ENCODE peak calls at places on chromosomes 2 and 18, in five cellular contexts. One of them, this sample, is unnamed.

GRCh38 chr2:101146535-101146934 is 4.6 kb downstream of the TBC1D8 start:
- DNase-seq in SK-N-SH: no peak
- DNase-seq in K562: no peak
- DNase-seq in HCT116: no peak
- DNase-seq in GM12878: no peak
- DNase-seq in this sample: no peak

GRCh38 chr2:72933646-72934151 is 16.4 kb downstream of the EMX1 start:
- DNase-seq in SK-N-SH: no peak
- DNase-seq in K562: no peak
- DNase-seq in HCT116: no peak
- DNase-seq in GM12878: no peak
- DNase-seq in this sample: no peak

GRCh38 chr2:12717988-12718661 is 1.4 kb downstream of the TRIB2 start:
- DNase-seq in SK-N-SH: peak
- DNase-seq in K562: no peak
- DNase-seq in HCT116: no peak
- DNase-seq in GM12878: no peak
- DNase-seq in this sample: no peak

GRCh38 chr18:56637897-56638231 is 528 bp downstream of the TXNL1 start:
- DNase-seq in SK-N-SH: no peak
- DNase-seq in K562: no peak
- DNase-seq in HCT116: no peak
- DNase-seq in GM12878: no peak
- DNase-seq in this sample: no peak

GRCh38 chr2:239583171-239583878 is 182.5 kb upstream of the HDAC4 start:
- DNase-seq in SK-N-SH: no peak
- DNase-seq in K562: no peak
- DNase-seq in HCT116: no peak
- DNase-seq in GM12878: no peak
- DNase-seq in this sample: no peak

GRCh38 chr18:51194604-51195003 is 2.9 kb downstream of the MEX3C start:
- DNase-seq in SK-N-SH: no peak
- DNase-seq in K562: no peak
- DNase-seq in HCT116: no peak
- DNase-seq in GM12878: no peak
- DNase-seq in this sample: no peak

GRCh38 chr2:169734172-169734847 is 678 bp downstream of the KLHL23 start:
- DNase-seq in SK-N-SH: peak
- DNase-seq in K562: peak
- DNase-seq in HCT116: no peak
- DNase-seq in GM12878: no peak
- DNase-seq in this sample: no peak

GRCh38 chr2:178819992-178820391 is 12.8 kb upstream of the TTN start:
- DNase-seq in SK-N-SH: no peak
- DNase-seq in K562: no peak
- DNase-seq in HCT116: no peak
- DNase-seq in GM12878: peak
- DNase-seq in this sample: no peak

GRCh38 chr2:111072220-111072871 is 48.4 kb upstream of the BCL2L11 start:
- DNase-seq in SK-N-SH: no peak
- DNase-seq in K562: no peak
- DNase-seq in HCT116: no peak
- DNase-seq in GM12878: no peak
- DNase-seq in this sample: peak

GRCh38 chr2:20755132-20755800 is 67.6 kb downstream of the LDAH start:
- DNase-seq in SK-N-SH: no peak
- DNase-seq in K562: no peak
- DNase-seq in HCT116: no peak
- DNase-seq in GM12878: no peak
- DNase-seq in this sample: no peak

GRCh38 chr2:223460774-223461211 is 141.4 kb downstream of the SCG2 start:
- DNase-seq in SK-N-SH: no peak
- DNase-seq in K562: no peak
- DNase-seq in HCT116: peak
- DNase-seq in GM12878: no peak
- DNase-seq in this sample: no peak

GRCh38 chr2:154850532-154850931 is 152.0 kb downstream of the KCNJ3 start:
- DNase-seq in SK-N-SH: no peak
- DNase-seq in K562: no peak
- DNase-seq in HCT116: no peak
- DNase-seq in GM12878: no peak
- DNase-seq in this sample: no peak

GRCh38 chr2:152761171-152761570 is 42.8 kb downstream of the ARL6IP6 start:
- DNase-seq in SK-N-SH: no peak
- DNase-seq in K562: no peak
- DNase-seq in HCT116: no peak
- DNase-seq in GM12878: no peak
- DNase-seq in this sample: no peak

GRCh38 chr2:101173707-101174295 is 22.6 kb upstream of the TBC1D8 start:
- DNase-seq in SK-N-SH: no peak
- DNase-seq in K562: no peak
- DNase-seq in HCT116: no peak
- DNase-seq in GM12878: peak
- DNase-seq in this sample: no peak

GRCh38 chr18:79857082-79857661 is 59.4 kb downstream of the KCNG2 start:
- DNase-seq in SK-N-SH: peak
- DNase-seq in K562: no peak
- DNase-seq in HCT116: no peak
- DNase-seq in GM12878: no peak
- DNase-seq in this sample: peak

GRCh38 chr2:96853321-96853720 is 4.5 kb downstream of the ANKRD39 start:
- DNase-seq in SK-N-SH: no peak
- DNase-seq in K562: no peak
- DNase-seq in HCT116: no peak
- DNase-seq in GM12878: no peak
- DNase-seq in this sample: no peak

GRCh38 chr2:165791811-165792454 is 2.1 kb downstream of the GALNT3 start:
- DNase-seq in SK-N-SH: no peak
- DNase-seq in K562: no peak
- DNase-seq in HCT116: no peak
- DNase-seq in GM12878: no peak
- DNase-seq in this sample: no peak

GRCh38 chr2:39996653-39997080 is 217.6 kb upstream of the THUMPD2 start:
- DNase-seq in SK-N-SH: no peak
- DNase-seq in K562: no peak
- DNase-seq in HCT116: peak
- DNase-seq in GM12878: no peak
- DNase-seq in this sample: no peak

GRCh38 chr2:46294185-46294836 is 2.9 kb upstream of the EPAS1 start:
- DNase-seq in SK-N-SH: peak
- DNase-seq in K562: peak
- DNase-seq in HCT116: no peak
- DNase-seq in GM12878: no peak
- DNase-seq in this sample: no peak

GRCh38 chr2:237819231-237819630 is 20.7 kb downstream of the RBM44 start:
- DNase-seq in SK-N-SH: no peak
- DNase-seq in K562: no peak
- DNase-seq in HCT116: no peak
- DNase-seq in GM12878: no peak
- DNase-seq in this sample: no peak

GRCh38 chr2:212913902-212914301 is 237.5 kb downstream of the IKZF2 start:
- DNase-seq in SK-N-SH: no peak
- DNase-seq in K562: no peak
- DNase-seq in HCT116: no peak
- DNase-seq in GM12878: no peak
- DNase-seq in this sample: no peak

GRCh38 chr2:129492528-129492927 is 486.9 kb upstream of the RAB6C start:
- DNase-seq in SK-N-SH: no peak
- DNase-seq in K562: no peak
- DNase-seq in HCT116: no peak
- DNase-seq in GM12878: no peak
- DNase-seq in this sample: no peak

GRCh38 chr2:99989905-99990304 is 152.5 kb downstream of the AFF3 start:
- DNase-seq in SK-N-SH: no peak
- DNase-seq in K562: no peak
- DNase-seq in HCT116: no peak
- DNase-seq in GM12878: no peak
- DNase-seq in this sample: no peak

GRCh38 chr2:230441188-230441897 is 25.3 kb downstream of the SP100 start:
- DNase-seq in SK-N-SH: no peak
- DNase-seq in K562: no peak
- DNase-seq in HCT116: no peak
- DNase-seq in GM12878: peak
- DNase-seq in this sample: no peak

GRCh38 chr2:156170929-156171328 is 161.6 kb downstream of the NR4A2 start:
- DNase-seq in SK-N-SH: no peak
- DNase-seq in K562: no peak
- DNase-seq in HCT116: no peak
- DNase-seq in GM12878: no peak
- DNase-seq in this sample: no peak

GRCh38 chr18:374735-375168 is 106.9 kb upstream of the THOC1 start:
- DNase-seq in SK-N-SH: no peak
- DNase-seq in K562: no peak
- DNase-seq in HCT116: no peak
- DNase-seq in GM12878: no peak
- DNase-seq in this sample: no peak

GRCh38 chr2:53820711-53821110 is 33.9 kb downstream of the ERLEC1 start:
- DNase-seq in SK-N-SH: no peak
- DNase-seq in K562: no peak
- DNase-seq in HCT116: no peak
- DNase-seq in GM12878: no peak
- DNase-seq in this sample: no peak

GRCh38 chr2:105744091-105744908 is 412 bp upstream of the NCK2 start:
- DNase-seq in SK-N-SH: peak
- DNase-seq in K562: peak
- DNase-seq in HCT116: no peak
- DNase-seq in GM12878: no peak
- DNase-seq in this sample: no peak

GRCh38 chr2:97699765-97700444 is 13.5 kb upstream of the ZAP70 start:
- DNase-seq in SK-N-SH: peak
- DNase-seq in K562: peak
- DNase-seq in HCT116: peak
- DNase-seq in GM12878: no peak
- DNase-seq in this sample: no peak

GRCh38 chr2:21836261-21836660 is 712.5 kb downstream of the TDRD15 start:
- DNase-seq in SK-N-SH: no peak
- DNase-seq in K562: no peak
- DNase-seq in HCT116: no peak
- DNase-seq in GM12878: no peak
- DNase-seq in this sample: no peak

GRCh38 chr2:218398437-218399390 is 954 bp upstream of the CTDSP1 start:
- DNase-seq in SK-N-SH: peak
- DNase-seq in K562: peak
- DNase-seq in HCT116: peak
- DNase-seq in GM12878: no peak
- DNase-seq in this sample: no peak

GRCh38 chr2:165295643-165296042 is 56.4 kb downstream of the SCN2A start:
- DNase-seq in SK-N-SH: no peak
- DNase-seq in K562: no peak
- DNase-seq in HCT116: no peak
- DNase-seq in GM12878: no peak
- DNase-seq in this sample: no peak

GRCh38 chr2:179837408-179837807 is 24.0 kb downstream of the ZNF385B start:
- DNase-seq in SK-N-SH: no peak
- DNase-seq in K562: no peak
- DNase-seq in HCT116: no peak
- DNase-seq in GM12878: no peak
- DNase-seq in this sample: no peak
- TF ChIP-seq REST in SK-N-SH: no peak
- TF ChIP-seq REST in K562: no peak
- TF ChIP-seq REST in HCT116: no peak
- TF ChIP-seq REST in GM12878: no peak
- TF ChIP-seq REST in this sample: no peak

DNA sequence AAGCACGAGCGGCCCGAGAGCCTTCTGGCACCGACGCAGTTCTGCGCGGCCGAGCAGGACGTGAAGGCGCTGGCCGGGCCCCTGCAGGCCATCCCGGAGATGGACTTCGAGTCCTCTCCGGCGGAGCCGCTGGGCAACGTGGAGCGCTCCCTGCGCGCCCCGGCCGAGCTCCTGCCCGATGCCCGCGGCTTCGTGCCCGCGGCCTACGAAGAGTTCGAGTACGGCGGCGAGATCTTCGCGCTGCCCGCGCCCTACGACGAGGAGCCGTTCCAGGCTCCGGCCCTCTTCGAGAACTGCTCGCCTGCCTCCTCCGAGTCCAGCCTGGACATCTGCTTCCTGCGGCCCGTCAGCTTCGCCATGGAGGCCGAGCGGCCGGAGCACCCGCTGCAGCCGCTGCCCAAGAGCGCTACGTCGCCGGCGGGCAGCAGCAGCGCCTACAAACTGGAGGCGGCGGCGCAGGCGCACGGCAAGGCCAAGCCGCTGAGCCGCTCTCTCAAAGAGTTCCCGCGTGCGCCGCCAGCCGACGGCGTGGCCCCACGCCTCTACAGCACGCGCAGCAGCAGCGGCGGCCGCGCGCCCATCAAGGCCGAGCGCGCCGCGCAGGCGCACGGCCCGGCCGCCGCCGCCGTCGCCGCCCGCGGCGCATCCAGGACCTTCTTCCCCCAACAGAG is 70.4 kb downstream of the ARHGEF33 start:
- DNase-seq in SK-N-SH: peak
- DNase-seq in K562: no peak
- DNase-seq in HCT116: no peak
- DNase-seq in GM12878: no peak
- DNase-seq in this sample: no peak
- TF ChIP-seq SIN3A in SK-N-SH: no peak
- TF ChIP-seq SIN3A in K562: no peak
- TF ChIP-seq SIN3A in HCT116: no peak
- TF ChIP-seq SIN3A in GM12878: no peak
- TF ChIP-seq SIN3A in this sample: no peak

DNA sequence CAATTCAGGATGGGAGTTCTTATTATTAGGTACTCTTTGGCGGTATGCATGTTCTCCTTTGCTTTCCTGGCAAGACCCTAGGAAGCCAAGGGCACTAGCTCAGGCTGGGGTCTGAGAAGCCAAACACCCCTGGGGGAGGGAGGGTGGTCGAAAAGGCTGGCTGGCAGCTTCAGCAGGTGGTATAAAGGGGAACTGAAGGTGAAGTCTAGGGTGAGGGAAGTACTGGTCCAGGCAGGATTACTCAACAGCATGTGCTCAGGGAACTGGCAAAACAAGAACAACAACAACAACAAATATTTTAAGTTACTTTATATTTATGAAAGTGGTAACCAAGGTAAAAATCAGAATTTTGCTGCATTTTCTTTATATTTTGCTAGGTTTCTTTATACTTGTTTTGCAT is 40.7 kb upstream of the PCBP1 start:
- DNase-seq in SK-N-SH: no peak
- DNase-seq in K562: no peak
- DNase-seq in HCT116: no peak
- DNase-seq in GM12878: no peak
- DNase-seq in this sample: no peak
- TF ChIP-seq POLR2AphosphoS5 in SK-N-SH: no peak
- TF ChIP-seq POLR2AphosphoS5 in K562: no peak
- TF ChIP-seq POLR2AphosphoS5 in HCT116: no peak
- TF ChIP-seq POLR2AphosphoS5 in GM12878: no peak
- TF ChIP-seq POLR2AphosphoS5 in this sample: no peak

GRCh38 chr18:58583569-58583968 is 45.3 kb downstream of the ALPK2 start:
- DNase-seq in SK-N-SH: no peak
- DNase-seq in K562: no peak
- DNase-seq in HCT116: no peak
- DNase-seq in GM12878: no peak
- DNase-seq in this sample: no peak
- TF ChIP-seq REST in SK-N-SH: no peak
- TF ChIP-seq REST in K562: no peak
- TF ChIP-seq REST in HCT116: no peak
- TF ChIP-seq REST in GM12878: no peak
- TF ChIP-seq REST in this sample: no peak

GRCh38 chr2:55585451-55586079 is 31.9 kb downstream of the PPP4R3B start:
- DNase-seq in SK-N-SH: no peak
- DNase-seq in K562: no peak
- DNase-seq in HCT116: no peak
- DNase-seq in GM12878: no peak
- DNase-seq in this sample: no peak
- TF ChIP-seq SIN3A in SK-N-SH: no peak
- TF ChIP-seq SIN3A in K562: no peak
- TF ChIP-seq SIN3A in HCT116: no peak
- TF ChIP-seq SIN3A in GM12878: no peak
- TF ChIP-seq SIN3A in this sample: no peak